ENCODE peak calls at places on chromosomes 6 and 20, in nine cellular contexts. One of them, this sample, is unnamed.
A peak's percentile ranks its signal among the peaks of the same experiment; 100 is the strongest.

GRCh38 chr20:58613061-58613854 is 37.8 kb upstream of the STX16 start:
- DNase-seq in adrenal gland: no peak
- DNase-seq in endothelial cell: no peak
- DNase-seq in T-helper 2 cell: no peak
- DNase-seq in upper lobe of right lung: no peak
- DNase-seq in fibroblast of mammary gland: no peak
- DNase-seq in psoas muscle: no peak
- DNase-seq in hippocampal formation: no peak
- DNase-seq in activated gamma-delta T cell treated with Interleukin-2 at 50 U/mL for 16 hours: no peak
- DNase-seq in this sample: no peak

GRCh38 chr6:73738367-73739028 is 42.5 kb downstream of the CD109 start:
- DNase-seq in activated gamma-delta T cell treated with Interleukin-2 at 50 U/mL for 16 hours: no peak
- DNase-seq in adrenal gland: no peak
- DNase-seq in hippocampal formation: no peak
- DNase-seq in psoas muscle: no peak
- DNase-seq in fibroblast of mammary gland: no peak
- DNase-seq in endothelial cell: no peak
- DNase-seq in T-helper 2 cell: no peak
- DNase-seq in upper lobe of right lung: no peak
- DNase-seq in this sample: no peak

GRCh38 chr6:154986787-154987235 is 8.3 kb upstream of the TIAM2 start:
- DNase-seq in upper lobe of right lung: no peak
- DNase-seq in fibroblast of mammary gland: no peak
- DNase-seq in psoas muscle: no peak
- DNase-seq in activated gamma-delta T cell treated with Interleukin-2 at 50 U/mL for 16 hours: no peak
- DNase-seq in adrenal gland: no peak
- DNase-seq in T-helper 2 cell: no peak
- DNase-seq in hippocampal formation: no peak
- DNase-seq in endothelial cell: no peak
- DNase-seq in this sample: no peak

GRCh38 chr20:40547492-40548129 is 141.4 kb downstream of the MAFB start:
- DNase-seq in fibroblast of mammary gland: no peak
- DNase-seq in psoas muscle: no peak
- DNase-seq in activated gamma-delta T cell treated with Interleukin-2 at 50 U/mL for 16 hours: no peak
- DNase-seq in adrenal gland: no peak
- DNase-seq in T-helper 2 cell: no peak
- DNase-seq in hippocampal formation: no peak
- DNase-seq in upper lobe of right lung: no peak
- DNase-seq in endothelial cell: no peak
- DNase-seq in this sample: no peak

GRCh38 chr6:16496982-16497823 is 258.8 kb downstream of the GMPR start:
- DNase-seq in adrenal gland: no peak
- DNase-seq in hippocampal formation: no peak
- DNase-seq in fibroblast of mammary gland: no peak
- DNase-seq in upper lobe of right lung: no peak
- DNase-seq in psoas muscle: no peak
- DNase-seq in T-helper 2 cell: no peak
- DNase-seq in activated gamma-delta T cell treated with Interleukin-2 at 50 U/mL for 16 hours: no peak
- DNase-seq in endothelial cell: no peak
- DNase-seq in this sample: no peak

GRCh38 chr20:3658708-3659491 is 4.3 kb downstream of the GFRA4 start:
- DNase-seq in endothelial cell: no peak
- DNase-seq in psoas muscle: no peak
- DNase-seq in T-helper 2 cell: no peak
- DNase-seq in activated gamma-delta T cell treated with Interleukin-2 at 50 U/mL for 16 hours: no peak
- DNase-seq in fibroblast of mammary gland: no peak
- DNase-seq in hippocampal formation: no peak
- DNase-seq in adrenal gland: no peak
- DNase-seq in upper lobe of right lung: no peak
- DNase-seq in this sample: peak; percentile 18

GRCh38 chr6:144931172-144932035 is 646.3 kb downstream of the UTRN start:
- DNase-seq in adrenal gland: peak; percentile 47
- DNase-seq in upper lobe of right lung: no peak
- DNase-seq in endothelial cell: peak; percentile 41
- DNase-seq in psoas muscle: no peak
- DNase-seq in activated gamma-delta T cell treated with Interleukin-2 at 50 U/mL for 16 hours: peak; percentile 8
- DNase-seq in hippocampal formation: no peak
- DNase-seq in T-helper 2 cell: no peak
- DNase-seq in fibroblast of mammary gland: peak; percentile 57
- DNase-seq in this sample: peak; percentile 46

GRCh38 chr6:126312013-126312665 is 27.8 kb upstream of the CENPW start:
- DNase-seq in endothelial cell: peak; percentile 16
- DNase-seq in psoas muscle: no peak
- DNase-seq in upper lobe of right lung: no peak
- DNase-seq in T-helper 2 cell: no peak
- DNase-seq in hippocampal formation: no peak
- DNase-seq in activated gamma-delta T cell treated with Interleukin-2 at 50 U/mL for 16 hours: no peak
- DNase-seq in fibroblast of mammary gland: peak; percentile 20
- DNase-seq in adrenal gland: no peak
- DNase-seq in this sample: peak; percentile 26

GRCh38 chr6:84897874-84898635 is 133.7 kb upstream of the TBX18 start:
- DNase-seq in upper lobe of right lung: no peak
- DNase-seq in activated gamma-delta T cell treated with Interleukin-2 at 50 U/mL for 16 hours: no peak
- DNase-seq in hippocampal formation: no peak
- DNase-seq in T-helper 2 cell: no peak
- DNase-seq in endothelial cell: no peak
- DNase-seq in fibroblast of mammary gland: peak; percentile 94
- DNase-seq in psoas muscle: no peak
- DNase-seq in adrenal gland: no peak
- DNase-seq in this sample: peak; percentile 7

GRCh38 chr6:11808054-11808453 is 29.5 kb upstream of the ADTRP start:
- DNase-seq in adrenal gland: no peak
- DNase-seq in activated gamma-delta T cell treated with Interleukin-2 at 50 U/mL for 16 hours: no peak
- DNase-seq in T-helper 2 cell: no peak
- DNase-seq in psoas muscle: no peak
- DNase-seq in hippocampal formation: no peak
- DNase-seq in endothelial cell: no peak
- DNase-seq in upper lobe of right lung: no peak
- DNase-seq in fibroblast of mammary gland: no peak
- DNase-seq in this sample: no peak

GRCh38 chr6:142830807-142831206 is 114.2 kb downstream of the HIVEP2 start:
- DNase-seq in upper lobe of right lung: no peak
- DNase-seq in psoas muscle: no peak
- DNase-seq in fibroblast of mammary gland: no peak
- DNase-seq in hippocampal formation: no peak
- DNase-seq in activated gamma-delta T cell treated with Interleukin-2 at 50 U/mL for 16 hours: no peak
- DNase-seq in endothelial cell: no peak
- DNase-seq in T-helper 2 cell: no peak
- DNase-seq in adrenal gland: no peak
- DNase-seq in this sample: no peak

GRCh38 chr6:79385893-79386292 is 151.3 kb downstream of the LCA5 start:
- DNase-seq in fibroblast of mammary gland: peak; percentile 41
- DNase-seq in endothelial cell: no peak
- DNase-seq in hippocampal formation: no peak
- DNase-seq in psoas muscle: no peak
- DNase-seq in T-helper 2 cell: no peak
- DNase-seq in activated gamma-delta T cell treated with Interleukin-2 at 50 U/mL for 16 hours: no peak
- DNase-seq in upper lobe of right lung: no peak
- DNase-seq in adrenal gland: no peak
- DNase-seq in this sample: no peak

GRCh38 chr20:1934162-1934561 is 39.0 kb downstream of the SIRPA start:
- DNase-seq in fibroblast of mammary gland: peak; percentile 97
- DNase-seq in endothelial cell: no peak
- DNase-seq in adrenal gland: peak; percentile 56
- DNase-seq in hippocampal formation: no peak
- DNase-seq in activated gamma-delta T cell treated with Interleukin-2 at 50 U/mL for 16 hours: no peak
- DNase-seq in psoas muscle: no peak
- DNase-seq in upper lobe of right lung: no peak
- DNase-seq in T-helper 2 cell: no peak
- DNase-seq in this sample: peak; percentile 76

GRCh38 chr20:51579137-51579536 is 36.6 kb upstream of the NFATC2 start:
- DNase-seq in T-helper 2 cell: no peak
- DNase-seq in hippocampal formation: no peak
- DNase-seq in fibroblast of mammary gland: peak; percentile 53
- DNase-seq in adrenal gland: no peak
- DNase-seq in activated gamma-delta T cell treated with Interleukin-2 at 50 U/mL for 16 hours: no peak
- DNase-seq in upper lobe of right lung: no peak
- DNase-seq in endothelial cell: no peak
- DNase-seq in psoas muscle: no peak
- DNase-seq in this sample: peak; percentile 94

GRCh38 chr6:148509789-148510581 is 167.3 kb downstream of the SASH1 start:
- DNase-seq in upper lobe of right lung: no peak
- DNase-seq in endothelial cell: no peak
- DNase-seq in activated gamma-delta T cell treated with Interleukin-2 at 50 U/mL for 16 hours: no peak
- DNase-seq in T-helper 2 cell: no peak
- DNase-seq in hippocampal formation: peak; percentile 33
- DNase-seq in fibroblast of mammary gland: peak; percentile 99
- DNase-seq in psoas muscle: peak; percentile 71
- DNase-seq in adrenal gland: peak; percentile 29
- DNase-seq in this sample: peak; percentile 99

GRCh38 chr20:50788045-50788867 is 6.6 kb upstream of the BCAS4 start:
- DNase-seq in upper lobe of right lung: no peak
- DNase-seq in T-helper 2 cell: no peak
- DNase-seq in activated gamma-delta T cell treated with Interleukin-2 at 50 U/mL for 16 hours: no peak
- DNase-seq in hippocampal formation: no peak
- DNase-seq in fibroblast of mammary gland: peak; percentile 81
- DNase-seq in adrenal gland: peak; percentile 45
- DNase-seq in endothelial cell: no peak
- DNase-seq in psoas muscle: no peak
- DNase-seq in this sample: peak; percentile 81

GRCh38 chr6:17741507-17741906 is 34.8 kb upstream of the NUP153 start:
- DNase-seq in upper lobe of right lung: no peak
- DNase-seq in fibroblast of mammary gland: no peak
- DNase-seq in hippocampal formation: no peak
- DNase-seq in adrenal gland: no peak
- DNase-seq in activated gamma-delta T cell treated with Interleukin-2 at 50 U/mL for 16 hours: no peak
- DNase-seq in endothelial cell: no peak
- DNase-seq in T-helper 2 cell: no peak
- DNase-seq in psoas muscle: no peak
- DNase-seq in this sample: peak; percentile 22

GRCh38 chr6:45433533-45434400 is 56.0 kb upstream of the SUPT3H start:
- DNase-seq in upper lobe of right lung: no peak
- DNase-seq in adrenal gland: no peak
- DNase-seq in hippocampal formation: no peak
- DNase-seq in fibroblast of mammary gland: no peak
- DNase-seq in psoas muscle: no peak
- DNase-seq in T-helper 2 cell: no peak
- DNase-seq in endothelial cell: no peak
- DNase-seq in activated gamma-delta T cell treated with Interleukin-2 at 50 U/mL for 16 hours: no peak
- DNase-seq in this sample: no peak

GRCh38 chr6:30156262-30156599 is 4.8 kb downstream of the TRIM10 start:
- DNase-seq in activated gamma-delta T cell treated with Interleukin-2 at 50 U/mL for 16 hours: no peak
- DNase-seq in T-helper 2 cell: no peak
- DNase-seq in adrenal gland: peak; percentile 47
- DNase-seq in psoas muscle: peak; percentile 28
- DNase-seq in hippocampal formation: no peak
- DNase-seq in upper lobe of right lung: no peak
- DNase-seq in endothelial cell: no peak
- DNase-seq in fibroblast of mammary gland: peak; percentile 67
- DNase-seq in this sample: peak; percentile 79

GRCh38 chr6:34067814-34068213 is 78.1 kb downstream of the GRM4 start:
- DNase-seq in fibroblast of mammary gland: no peak
- DNase-seq in upper lobe of right lung: no peak
- DNase-seq in hippocampal formation: no peak
- DNase-seq in activated gamma-delta T cell treated with Interleukin-2 at 50 U/mL for 16 hours: no peak
- DNase-seq in endothelial cell: no peak
- DNase-seq in psoas muscle: no peak
- DNase-seq in T-helper 2 cell: no peak
- DNase-seq in adrenal gland: no peak
- DNase-seq in this sample: no peak

GRCh38 chr20:17617212-17617867 is 47.5 kb downstream of the DSTN start:
- DNase-seq in hippocampal formation: peak; percentile 58
- DNase-seq in upper lobe of right lung: peak; percentile 76
- DNase-seq in T-helper 2 cell: peak; percentile 30
- DNase-seq in endothelial cell: peak; percentile 67
- DNase-seq in adrenal gland: peak; percentile 72
- DNase-seq in fibroblast of mammary gland: peak; percentile 44
- DNase-seq in psoas muscle: no peak
- DNase-seq in activated gamma-delta T cell treated with Interleukin-2 at 50 U/mL for 16 hours: no peak
- DNase-seq in this sample: peak; percentile 47

This sample was measured in RPMI7951.